ENCODE peak calls at places on chromosomes 5 and 9, in ten cellular contexts. U, I, Z, P, V, D, W, T, N and X are unnamed samples.

GRCh38 chr9:97645720-97646119 is 12.1 kb downstream of the NCBP1 start:
- DNase-seq in U (no peak), I (no peak), Z (no peak), P (no peak), V (no peak), D (no peak), W (no peak), T (no peak), N (no peak), X (no peak)

GRCh38 chr9:18338042-18338441 is 135.9 kb upstream of the ADAMTSL1 start:
- DNase-seq in U (no peak), I (no peak), Z (no peak), P (no peak), V (no peak), D (no peak), W (no peak), T (no peak), N (no peak), X (no peak)

GRCh38 chr5:172919525-172920446 is 39.4 kb upstream of the RPL26L1 start:
- DNase-seq in U (no peak), I (no peak), Z (no peak), P (no peak), V (no peak), D (no peak), W (peak), T (no peak), N (peak), X (no peak)

GRCh38 chr9:35659340-35659739 is 1.2 kb downstream of the CCDC107 start:
- DNase-seq in U (no peak), I (peak), Z (no peak), P (no peak), V (peak), D (no peak), W (no peak), T (no peak), N (peak), X (no peak)

GRCh38 chr5:123610665-123611406 is 98.9 kb downstream of the CSNK1G3 start:
- DNase-seq in U (peak), I (peak), Z (no peak), P (no peak), V (peak), D (peak), W (no peak), T (peak), N (peak), X (peak)

GRCh38 chr9:34606190-34606589 is 5.7 kb downstream of the RPP25L start:
- DNase-seq in U (no peak), I (no peak), Z (no peak), P (no peak), V (no peak), D (no peak), W (no peak), T (no peak), N (no peak), X (no peak)

GRCh38 chr9:91795500-91796241 is 154.4 kb downstream of the ROR2 start:
- DNase-seq in U (no peak), I (no peak), Z (no peak), P (no peak), V (peak), D (no peak), W (no peak), T (no peak), N (peak), X (peak)

GRCh38 chr9:101915479-101915878 is 177.0 kb upstream of the GRIN3A start:
- DNase-seq in U (no peak), I (no peak), Z (no peak), P (no peak), V (no peak), D (no peak), W (no peak), T (no peak), N (no peak), X (no peak)

GRCh38 chr5:67530609-67531255 is 334.1 kb upstream of the CD180 start:
- DNase-seq in U (no peak), I (no peak), Z (no peak), P (no peak), V (peak), D (no peak), W (no peak), T (no peak), N (no peak), X (no peak)

GRCh38 chr5:73447234-73448071 is 1.1 kb downstream of the FOXD1 start:
- DNase-seq in U (peak), I (peak), Z (no peak), P (no peak), V (peak), D (peak), W (no peak), T (no peak), N (peak), X (peak)